ENCODE peak calls at places on chromosomes 11 and 22, in eight cellular contexts. B is psoas muscle, F is HAP-1, C is lung, V is OCI-LY7, S is AG10803, K is right cardiac atrium, L is neuronal stem cell. A is an unnamed sample.

GRCh38 chr11:116513894-116514293 is 258.9 kb downstream of the BUD13 start:
- DNase-seq in F (no peak), B (no peak), L (peak), V (no peak), C (no peak), K (peak), S (peak), A (peak)

GRCh38 chr11:75035911-75036536 is 47.3 kb downstream of the NEU3 start:
- DNase-seq in V (peak), C (no peak), K (no peak), L (no peak), F (no peak), S (no peak), B (no peak), A (no peak)

GRCh38 chr11:101456812-101457211 is 127.0 kb downstream of the TRPC6 start:
- DNase-seq in B (no peak), V (peak), L (no peak), K (no peak), F (peak), C (no peak), S (peak), A (peak)

GRCh38 chr22:37008365-37008764 is 10.9 kb downstream of the TST start:
- DNase-seq in L (no peak), V (no peak), B (no peak), S (no peak), C (no peak), K (no peak), F (no peak), A (no peak)

GRCh38 chr11:12838463-12839120 is 164.4 kb downstream of the TEAD1 start:
- DNase-seq in F (no peak), L (no peak), B (no peak), S (peak), C (no peak), V (no peak), K (no peak), A (peak)

GRCh38 chr11:2708151-2708581 is 8.4 kb upstream of the KCNQ1OT1 start:
- DNase-seq in S (no peak), V (no peak), B (peak), C (no peak), K (peak), L (no peak), F (no peak), A (no peak)

GRCh38 chr22:21000215-21000986 is 1.5 kb downstream of the THAP7 start:
- DNase-seq in K (peak), S (no peak), F (no peak), C (no peak), L (no peak), B (no peak), V (no peak), A (no peak)

GRCh38 chr11:7596975-7597391 is 76.3 kb downstream of the CYB5R2 start:
- DNase-seq in C (no peak), B (no peak), F (no peak), S (no peak), L (no peak), V (no peak), K (no peak), A (no peak)

GRCh38 chr22:49590381-49590780 is 237.3 kb downstream of the BRD1 start:
- DNase-seq in C (no peak), L (no peak), S (no peak), K (no peak), B (no peak), F (no peak), V (no peak), A (no peak)

GRCh38 chr11:64888761-64889511 is 10.5 kb upstream of the EHD1 start:
- DNase-seq in V (no peak), K (no peak), F (no peak), S (no peak), C (no peak), B (no peak), L (no peak), A (no peak)

GRCh38 chr11:35404397-35404775 is 15.0 kb downstream of the SLC1A2 start:
- DNase-seq in F (peak), V (no peak), L (no peak), B (peak), S (peak), C (peak), K (no peak), A (peak)

GRCh38 chr11:57210731-57211335 is 26.2 kb downstream of the APLNR start:
- DNase-seq in F (no peak), B (no peak), K (peak), S (no peak), L (no peak), V (no peak), C (no peak), A (no peak)

GRCh38 chr11:62688481-62688880 is 849 bp downstream of the LRRN4CL start:
- DNase-seq in V (no peak), B (no peak), K (no peak), F (no peak), L (no peak), C (no peak), S (peak), A (no peak)

GRCh38 chr11:110433393-110434333 is 3.9 kb downstream of the FDX1 start:
- DNase-seq in L (no peak), V (peak), C (no peak), F (peak), K (no peak), B (no peak), S (peak), A (peak)

GRCh38 chr22:50705219-50705691 is 32.6 kb downstream of the SHANK3 start:
- DNase-seq in S (no peak), F (peak), K (peak), L (peak), V (no peak), B (peak), C (no peak), A (peak)

GRCh38 chr11:7927635-7928034 is 3.4 kb downstream of the OR10A6 start:
- DNase-seq in V (no peak), C (no peak), L (no peak), K (no peak), S (no peak), F (no peak), B (no peak), A (peak)

GRCh38 chr22:37244114-37244921 is at the start of gene RAC2:
- DNase-seq in L (no peak), S (peak), C (peak), F (no peak), V (peak), B (peak), K (peak), A (peak)

DNA sequence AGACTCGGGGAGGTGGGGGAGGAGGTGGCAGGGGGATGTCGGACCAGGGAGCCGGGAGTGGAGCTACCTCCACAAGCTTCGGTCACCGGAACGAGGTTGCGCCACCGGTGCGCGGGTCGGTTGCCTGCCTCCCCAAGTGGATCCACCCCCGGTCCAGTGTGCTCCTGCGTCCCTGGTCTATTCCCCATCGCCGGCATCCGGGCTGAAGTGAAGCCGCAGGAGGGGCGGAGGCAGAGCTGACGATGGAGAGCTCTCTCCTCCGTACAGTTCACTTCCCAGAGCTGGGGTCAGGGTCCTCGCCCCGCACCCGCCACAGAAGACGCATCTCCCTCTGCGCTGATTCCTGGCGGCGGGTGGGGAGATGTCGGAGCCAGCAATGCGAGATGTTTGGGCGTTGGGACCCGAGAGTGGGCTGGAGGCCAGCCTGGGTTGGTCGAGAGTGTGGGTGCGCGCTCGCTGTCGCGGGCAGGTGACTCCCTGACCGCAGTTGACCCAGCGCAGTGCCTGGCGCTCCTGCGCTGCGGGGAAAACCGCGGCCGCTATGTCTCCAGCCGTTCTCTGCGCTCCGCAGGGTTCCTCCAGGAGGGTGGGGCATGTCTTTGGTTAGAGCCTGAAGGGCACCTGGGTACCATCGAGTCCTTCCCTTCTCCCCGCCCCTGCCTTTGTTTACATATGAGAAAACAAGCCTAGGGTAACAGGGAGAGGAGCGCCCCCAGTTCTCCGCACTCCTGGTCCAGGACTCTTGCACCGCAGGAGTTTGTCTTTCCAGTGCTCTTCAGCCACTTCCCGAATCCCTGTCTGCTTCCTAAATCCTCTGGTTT is 1.7 kb downstream of the C11orf96 start:
- DNase-seq in K (peak), C (no peak), F (no peak), S (no peak), B (no peak), V (no peak), L (no peak), A (peak)
- H3K4me3 ChIP-seq in K (peak), C (peak), F (peak), S (peak), B (peak), V (no peak), L (peak), A (peak)

GRCh38 chr11:9616042-9616640 is 42.7 kb downstream of the WEE1 start:
- DNase-seq in F (no peak), K (no peak), S (peak), C (no peak), L (no peak), V (peak), B (no peak), A (peak)
- H3K4me3 ChIP-seq in F (no peak), K (no peak), S (no peak), C (no peak), L (no peak), V (peak), B (no peak), A (no peak)

GRCh38 chr22:40176921-40177737 is 596 bp upstream of the TNRC6B start:
- DNase-seq in C (no peak), K (no peak), S (peak), B (no peak), L (no peak), V (peak), F (peak), A (peak)
- H3K4me3 ChIP-seq in C (peak), K (peak), S (peak), B (peak), L (peak), V (peak), F (peak), A (peak)

GRCh38 chr11:46122955-46123354 is 1.7 kb upstream of the PHF21A start:
- DNase-seq in S (peak), C (no peak), K (no peak), L (no peak), B (no peak), V (no peak), F (no peak), A (peak)
- H3K4me3 ChIP-seq in S (peak), C (no peak), K (peak), L (peak), B (peak), V (peak), F (no peak), A (no peak)

GRCh38 chr22:42608481-42609361 is 6.0 kb downstream of the POLDIP3 start:
- DNase-seq in S (peak), B (no peak), V (no peak), C (no peak), F (no peak), L (peak), K (peak), A (peak)
- H3K4me3 ChIP-seq in S (no peak), B (no peak), V (no peak), C (no peak), F (no peak), L (peak), K (no peak), A (no peak)

GRCh38 chr11:77884829-77885190 is 63.9 kb downstream of the AAMDC start:
- DNase-seq in C (no peak), S (no peak), F (no peak), L (no peak), V (no peak), K (no peak), B (no peak), A (no peak)

GRCh38 chr11:77882396-77882795 is 61.5 kb downstream of the AAMDC start:
- DNase-seq in K (no peak), B (no peak), L (no peak), F (no peak), S (peak), V (no peak), C (no peak), A (peak)

GRCh38 chr11:77884186-77884828 is 63.4 kb downstream of the AAMDC start:
- DNase-seq in B (no peak), L (no peak), F (no peak), K (no peak), C (no peak), S (peak), V (no peak), A (peak)

GRCh38 chr11:77886401-77886800 is 65.5 kb downstream of the AAMDC start:
- DNase-seq in L (peak), C (no peak), B (no peak), F (no peak), K (no peak), V (no peak), S (peak), A (peak)

DNA sequence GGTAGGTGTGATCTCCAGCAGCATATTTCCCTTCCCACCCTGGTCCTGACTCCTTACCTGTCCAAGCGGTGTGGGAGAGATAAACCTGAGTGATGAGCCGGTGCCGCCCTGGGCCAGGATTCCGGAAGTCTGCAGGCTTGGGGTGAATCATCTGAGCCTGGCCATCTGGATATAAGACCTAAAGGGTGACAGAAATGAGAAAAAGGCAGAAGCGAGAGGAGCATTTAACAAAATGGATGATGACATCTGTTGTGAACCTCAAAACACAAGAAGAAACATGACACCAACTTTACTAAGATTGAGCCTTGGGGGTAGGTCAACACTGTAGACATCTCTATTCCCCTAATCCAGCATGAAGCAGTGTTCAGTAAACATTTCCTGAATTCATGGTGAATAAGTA is 62.8 kb downstream of the AAMDC start:
- DNase-seq in C (no peak), V (no peak), B (no peak), K (no peak), L (no peak), S (peak), F (no peak), A (no peak)
- H3K4me3 ChIP-seq in C (no peak), V (no peak), B (no peak), K (no peak), L (no peak), S (no peak), F (no peak), A (no peak)